ENCODE peak calls at places on chromosomes 5 and 9, in eight cellular contexts. I is GDM1; K is AG09309; F is stimulated activated naive CD4-positive, alpha-beta T cell; S is T-cell; N is DMS153; H is mucosa of gallbladder; Z is naive thymus-derived CD8-positive, alpha-beta T cell. E is an unnamed sample.
A peak's percentile ranks its signal among the peaks of the same experiment; 100 is the strongest.

GRCh38 chr9:117411547-117411946 is 3.3 kb downstream of the ASTN2 start:
- DNase-seq in I (no peak), K (no peak), F (no peak), S (no peak), N (peak; percentile 64), H (peak; percentile 42), Z (no peak), E (no peak)

GRCh38 chr9:36245906-36246305 is 12.3 kb downstream of the GNE start:
- DNase-seq in I (no peak), K (no peak), F (no peak), S (no peak), N (no peak), H (no peak), Z (no peak), E (no peak)

GRCh38 chr9:121288874-121289553 is 21.1 kb downstream of the GSN start:
- DNase-seq in I (peak; percentile 33), K (no peak), F (no peak), S (no peak), N (no peak), H (peak; percentile 77), Z (no peak), E (peak; percentile 44)

GRCh38 chr5:142735323-142736246 is 34.6 kb upstream of the ARHGAP26 start:
- DNase-seq in I (no peak), K (no peak), F (no peak), S (no peak), N (no peak), H (no peak), Z (no peak), E (no peak)

GRCh38 chr5:43156388-43156787 is 35.6 kb upstream of the NIM1K start:
- DNase-seq in I (no peak), K (no peak), F (no peak), S (no peak), N (no peak), H (no peak), Z (no peak), E (no peak)

GRCh38 chr9:21096172-21096900 is 18.6 kb upstream of the IFNB1 start:
- DNase-seq in I (no peak), K (peak; percentile 54), F (peak; percentile 49), S (peak; percentile 15), N (peak; percentile 49), H (no peak), Z (peak; percentile 3), E (peak; percentile 29)

GRCh38 chr5:157584628-157585027 is 9.1 kb upstream of the ADAM19 start:
- DNase-seq in I (no peak), K (no peak), F (no peak), S (no peak), N (no peak), H (no peak), Z (no peak), E (no peak)

GRCh38 chr5:179137001-179137642 is 76.9 kb downstream of the ZNF354C start:
- DNase-seq in I (no peak), K (no peak), F (no peak), S (no peak), N (no peak), H (no peak), Z (no peak), E (no peak)